ENCODE peak calls at places on chromosomes 13 and 19, in four cellular contexts. S, Y, H and Z are unnamed samples.

GRCh38 chr19:29851769-29852521 is 40.2 kb downstream of the CCNE1 start:
- DNase-seq in S (no peak), Y (no peak), H (no peak), Z (no peak)

GRCh38 chr13:109576331-109576813 is 210.0 kb downstream of the IRS2 start:
- DNase-seq in S (no peak), Y (no peak), H (no peak), Z (no peak)

GRCh38 chr19:45809643-45810159 is 5.4 kb downstream of the RSPH6A start:
- DNase-seq in S (peak; percentile 72), Y (peak; percentile 30), H (peak; percentile 54), Z (no peak)

GRCh38 chr13:41308241-41308640 is 2.8 kb upstream of the NAA16 start:
- DNase-seq in S (no peak), Y (no peak), H (no peak), Z (no peak)

GRCh38 chr19:4352701-4353121 is 9.3 kb downstream of the MPND start:
- DNase-seq in S (peak; percentile 68), Y (no peak), H (peak; percentile 31), Z (no peak)

GRCh38 chr13:52454459-52454824 is 836 bp upstream of the CKAP2 start:
- DNase-seq in S (peak; percentile 27), Y (no peak), H (peak; percentile 49), Z (no peak)

GRCh38 chr19:940591-941291 is 14.9 kb downstream of the ARID3A start:
- DNase-seq in S (no peak), Y (no peak), H (no peak), Z (no peak)

GRCh38 chr13:113152894-113153809 is 5.3 kb upstream of the PROZ start:
- DNase-seq in S (peak; percentile 66), Y (no peak), H (no peak), Z (no peak)

GRCh38 chr19:13093407-13094284 is 9.0 kb downstream of the LYL1 start:
- DNase-seq in S (peak; percentile 90), Y (peak; percentile 60), H (peak; percentile 83), Z (peak; percentile 45)

GRCh38 chr13:88294368-88294767 is 623.2 kb downstream of the SLITRK5 start:
- DNase-seq in S (no peak), Y (no peak), H (no peak), Z (no peak)

GRCh38 chr19:853014-853553 is 981 bp downstream of the ELANE start:
- DNase-seq in S (no peak), Y (no peak), H (no peak), Z (no peak)

GRCh38 chr13:75324413-75324940 is 157.5 kb downstream of the TBC1D4 start:
- DNase-seq in S (no peak), Y (no peak), H (no peak), Z (no peak)

GRCh38 chr19:42601811-42602443 is 7.2 kb upstream of the CEACAM8 start:
- DNase-seq in S (peak; percentile 45), Y (no peak), H (peak; percentile 27), Z (no peak)

GRCh38 chr13:30739646-30740642 is 4.6 kb downstream of the ALOX5AP start:
- DNase-seq in S (no peak), Y (no peak), H (no peak), Z (no peak)